ENCODE peak calls at places on chromosomes 5 and 9, in six cellular contexts. One of them, this sample, is unnamed.

GRCh38 chr5:42515504-42515903 is 92.3 kb downstream of the GHR start:
- DNase-seq in left lung: no peak
- DNase-seq in CD4-positive, alpha-beta T cell: no peak
- DNase-seq in dorsolateral prefrontal cortex: no peak
- DNase-seq in coronary artery: no peak
- DNase-seq in lower lobe of right lung: no peak
- DNase-seq in this sample: no peak

GRCh38 chr5:159010611-159011497 is 88.9 kb downstream of the EBF1 start:
- DNase-seq in coronary artery: no peak
- DNase-seq in lower lobe of right lung: no peak
- DNase-seq in dorsolateral prefrontal cortex: no peak
- DNase-seq in left lung: no peak
- DNase-seq in CD4-positive, alpha-beta T cell: no peak
- DNase-seq in this sample: no peak

GRCh38 chr5:61228691-61229280 is 66.5 kb upstream of the SMIM15 start:
- DNase-seq in left lung: no peak
- DNase-seq in lower lobe of right lung: no peak
- DNase-seq in CD4-positive, alpha-beta T cell: no peak
- DNase-seq in dorsolateral prefrontal cortex: peak
- DNase-seq in coronary artery: no peak
- DNase-seq in this sample: no peak

GRCh38 chr9:36392489-36392888 is 7.6 kb downstream of the RNF38 start:
- DNase-seq in left lung: no peak
- DNase-seq in dorsolateral prefrontal cortex: no peak
- DNase-seq in CD4-positive, alpha-beta T cell: no peak
- DNase-seq in coronary artery: no peak
- DNase-seq in lower lobe of right lung: no peak
- DNase-seq in this sample: no peak

GRCh38 chr5:133409210-133409674 is 203.1 kb downstream of the FSTL4 start:
- DNase-seq in coronary artery: peak
- DNase-seq in dorsolateral prefrontal cortex: no peak
- DNase-seq in lower lobe of right lung: no peak
- DNase-seq in CD4-positive, alpha-beta T cell: no peak
- DNase-seq in left lung: no peak
- DNase-seq in this sample: no peak

GRCh38 chr5:39187873-39188731 is 31.3 kb downstream of the FYB1 start:
- DNase-seq in dorsolateral prefrontal cortex: no peak
- DNase-seq in coronary artery: no peak
- DNase-seq in lower lobe of right lung: no peak
- DNase-seq in left lung: no peak
- DNase-seq in CD4-positive, alpha-beta T cell: no peak
- DNase-seq in this sample: no peak

GRCh38 chr5:106314221-106314824 is 1356.4 kb downstream of the EFNA5 start:
- DNase-seq in coronary artery: no peak
- DNase-seq in dorsolateral prefrontal cortex: no peak
- DNase-seq in lower lobe of right lung: no peak
- DNase-seq in left lung: no peak
- DNase-seq in CD4-positive, alpha-beta T cell: no peak
- DNase-seq in this sample: no peak

GRCh38 chr9:31612336-31613030 is 772.0 kb upstream of the ACO1 start:
- DNase-seq in coronary artery: no peak
- DNase-seq in dorsolateral prefrontal cortex: no peak
- DNase-seq in lower lobe of right lung: no peak
- DNase-seq in CD4-positive, alpha-beta T cell: no peak
- DNase-seq in left lung: no peak
- DNase-seq in this sample: no peak

GRCh38 chr5:73899055-73899454 is 273.1 kb downstream of the ARHGEF28 start:
- DNase-seq in dorsolateral prefrontal cortex: no peak
- DNase-seq in coronary artery: no peak
- DNase-seq in CD4-positive, alpha-beta T cell: no peak
- DNase-seq in left lung: no peak
- DNase-seq in lower lobe of right lung: no peak
- DNase-seq in this sample: no peak

GRCh38 chr5:138725885-138726457 is 27.3 kb upstream of the CTNNA1 start:
- DNase-seq in CD4-positive, alpha-beta T cell: no peak
- DNase-seq in coronary artery: no peak
- DNase-seq in left lung: no peak
- DNase-seq in dorsolateral prefrontal cortex: peak
- DNase-seq in lower lobe of right lung: no peak
- DNase-seq in this sample: no peak

GRCh38 chr9:33452828-33453271 is 5.5 kb upstream of the AQP3 start:
- DNase-seq in dorsolateral prefrontal cortex: peak
- DNase-seq in coronary artery: no peak
- DNase-seq in CD4-positive, alpha-beta T cell: no peak
- DNase-seq in lower lobe of right lung: peak
- DNase-seq in left lung: peak
- DNase-seq in this sample: peak

GRCh38 chr5:93599427-93600146 is 16.6 kb downstream of the NR2F1 start:
- DNase-seq in dorsolateral prefrontal cortex: no peak
- DNase-seq in left lung: no peak
- DNase-seq in CD4-positive, alpha-beta T cell: no peak
- DNase-seq in coronary artery: no peak
- DNase-seq in lower lobe of right lung: no peak
- DNase-seq in this sample: no peak

GRCh38 chr5:59656351-59657254 is 236.9 kb downstream of the PDE4D start:
- DNase-seq in left lung: no peak
- DNase-seq in dorsolateral prefrontal cortex: no peak
- DNase-seq in CD4-positive, alpha-beta T cell: no peak
- DNase-seq in lower lobe of right lung: no peak
- DNase-seq in coronary artery: no peak
- DNase-seq in this sample: no peak

GRCh38 chr9:69086769-69087168 is 51.2 kb downstream of the FXN start:
- DNase-seq in coronary artery: no peak
- DNase-seq in left lung: no peak
- DNase-seq in CD4-positive, alpha-beta T cell: no peak
- DNase-seq in dorsolateral prefrontal cortex: no peak
- DNase-seq in lower lobe of right lung: no peak
- DNase-seq in this sample: no peak

GRCh38 chr9:79880626-79881025 is 308.9 kb downstream of the TLE4 start:
- DNase-seq in dorsolateral prefrontal cortex: no peak
- DNase-seq in CD4-positive, alpha-beta T cell: no peak
- DNase-seq in left lung: no peak
- DNase-seq in lower lobe of right lung: no peak
- DNase-seq in coronary artery: no peak
- DNase-seq in this sample: no peak

GRCh38 chr5:125323613-125324012 is 577.2 kb upstream of the ZNF608 start:
- DNase-seq in lower lobe of right lung: no peak
- DNase-seq in CD4-positive, alpha-beta T cell: no peak
- DNase-seq in left lung: no peak
- DNase-seq in coronary artery: no peak
- DNase-seq in dorsolateral prefrontal cortex: no peak
- DNase-seq in this sample: no peak

GRCh38 chr9:80881946-80882345 is 807.4 kb downstream of the TLE1 start:
- DNase-seq in dorsolateral prefrontal cortex: no peak
- DNase-seq in left lung: no peak
- DNase-seq in CD4-positive, alpha-beta T cell: no peak
- DNase-seq in lower lobe of right lung: no peak
- DNase-seq in coronary artery: no peak
- DNase-seq in this sample: no peak

GRCh38 chr5:157476699-157477408 is 16.8 kb downstream of the NIPAL4 start:
- DNase-seq in CD4-positive, alpha-beta T cell: no peak
- DNase-seq in coronary artery: no peak
- DNase-seq in lower lobe of right lung: no peak
- DNase-seq in left lung: no peak
- DNase-seq in dorsolateral prefrontal cortex: no peak
- DNase-seq in this sample: peak

GRCh38 chr9:105359899-105360298 is 87.9 kb upstream of the FSD1L start:
- DNase-seq in CD4-positive, alpha-beta T cell: no peak
- DNase-seq in lower lobe of right lung: no peak
- DNase-seq in coronary artery: no peak
- DNase-seq in left lung: no peak
- DNase-seq in dorsolateral prefrontal cortex: no peak
- DNase-seq in this sample: no peak

GRCh38 chr5:76104027-76104426 is 20.8 kb downstream of the SV2C start:
- DNase-seq in left lung: no peak
- DNase-seq in dorsolateral prefrontal cortex: no peak
- DNase-seq in lower lobe of right lung: no peak
- DNase-seq in coronary artery: no peak
- DNase-seq in CD4-positive, alpha-beta T cell: no peak
- DNase-seq in this sample: peak

GRCh38 chr5:62689599-62690368 is 111.2 kb downstream of the LRRC70 start:
- DNase-seq in CD4-positive, alpha-beta T cell: no peak
- DNase-seq in coronary artery: no peak
- DNase-seq in dorsolateral prefrontal cortex: no peak
- DNase-seq in left lung: no peak
- DNase-seq in lower lobe of right lung: no peak
- DNase-seq in this sample: no peak

GRCh38 chr9:70003786-70004185 is 39.9 kb upstream of the MAMDC2 start:
- DNase-seq in dorsolateral prefrontal cortex: no peak
- DNase-seq in left lung: no peak
- DNase-seq in lower lobe of right lung: no peak
- DNase-seq in CD4-positive, alpha-beta T cell: no peak
- DNase-seq in coronary artery: no peak
- DNase-seq in this sample: no peak

GRCh38 chr9:126519660-126520425 is 93.9 kb upstream of the LMX1B start:
- DNase-seq in coronary artery: no peak
- DNase-seq in lower lobe of right lung: peak
- DNase-seq in CD4-positive, alpha-beta T cell: no peak
- DNase-seq in left lung: no peak
- DNase-seq in dorsolateral prefrontal cortex: no peak
- DNase-seq in this sample: no peak

GRCh38 chr9:132857601-132858342 is 20.3 kb downstream of the AK8 start:
- DNase-seq in CD4-positive, alpha-beta T cell: no peak
- DNase-seq in lower lobe of right lung: no peak
- DNase-seq in coronary artery: no peak
- DNase-seq in left lung: no peak
- DNase-seq in dorsolateral prefrontal cortex: no peak
- DNase-seq in this sample: no peak
- TF ChIP-seq CTCF in CD4-positive, alpha-beta T cell: no peak
- TF ChIP-seq CTCF in lower lobe of right lung: no peak
- TF ChIP-seq CTCF in coronary artery: no peak
- TF ChIP-seq CTCF in left lung: no peak
- TF ChIP-seq CTCF in dorsolateral prefrontal cortex: no peak
- TF ChIP-seq CTCF in this sample: no peak

GRCh38 chr5:67350600-67351315 is 154.2 kb upstream of the CD180 start:
- DNase-seq in CD4-positive, alpha-beta T cell: no peak
- DNase-seq in dorsolateral prefrontal cortex: no peak
- DNase-seq in left lung: no peak
- DNase-seq in coronary artery: no peak
- DNase-seq in lower lobe of right lung: no peak
- DNase-seq in this sample: no peak

GRCh38 chr5:67346611-67347010 is 150.0 kb upstream of the CD180 start:
- DNase-seq in CD4-positive, alpha-beta T cell: no peak
- DNase-seq in dorsolateral prefrontal cortex: no peak
- DNase-seq in lower lobe of right lung: no peak
- DNase-seq in left lung: no peak
- DNase-seq in coronary artery: no peak
- DNase-seq in this sample: no peak

GRCh38 chr5:67347821-67348220 is 151.2 kb upstream of the CD180 start:
- DNase-seq in dorsolateral prefrontal cortex: no peak
- DNase-seq in CD4-positive, alpha-beta T cell: no peak
- DNase-seq in lower lobe of right lung: no peak
- DNase-seq in left lung: no peak
- DNase-seq in coronary artery: no peak
- DNase-seq in this sample: no peak

GRCh38 chr5:67353500-67353931 is 156.9 kb upstream of the CD180 start:
- DNase-seq in dorsolateral prefrontal cortex: no peak
- DNase-seq in lower lobe of right lung: no peak
- DNase-seq in CD4-positive, alpha-beta T cell: no peak
- DNase-seq in left lung: no peak
- DNase-seq in coronary artery: no peak
- DNase-seq in this sample: no peak

DNA sequence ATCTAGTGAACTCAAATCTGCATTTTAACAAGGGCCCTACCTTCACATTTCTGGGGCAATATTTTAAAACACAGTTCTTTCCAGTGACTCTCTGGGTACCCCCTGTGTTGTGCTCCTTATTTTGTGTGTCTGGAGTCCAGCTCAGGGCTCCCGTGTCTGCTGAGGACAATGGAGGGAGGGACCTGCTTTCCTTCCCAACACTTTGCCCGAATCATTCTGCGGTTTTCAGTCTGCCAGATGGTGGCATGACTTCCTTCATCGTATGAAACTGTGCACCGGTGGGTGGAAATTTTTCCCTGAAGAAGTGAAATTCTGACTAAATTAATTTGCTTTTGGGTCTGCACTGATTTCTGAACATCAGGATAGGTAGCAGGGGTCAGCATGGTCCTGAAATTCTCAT is 153.6 kb upstream of the CD180 start:
- DNase-seq in CD4-positive, alpha-beta T cell: no peak
- DNase-seq in lower lobe of right lung: no peak
- DNase-seq in left lung: no peak
- DNase-seq in coronary artery: no peak
- DNase-seq in dorsolateral prefrontal cortex: no peak
- DNase-seq in this sample: no peak
- H3K27ac ChIP-seq in CD4-positive, alpha-beta T cell: no peak
- H3K27ac ChIP-seq in lower lobe of right lung: peak
- H3K27ac ChIP-seq in left lung: no peak
- H3K27ac ChIP-seq in coronary artery: no peak
- H3K27ac ChIP-seq in dorsolateral prefrontal cortex: peak
- H3K27ac ChIP-seq in this sample: no peak

DNA sequence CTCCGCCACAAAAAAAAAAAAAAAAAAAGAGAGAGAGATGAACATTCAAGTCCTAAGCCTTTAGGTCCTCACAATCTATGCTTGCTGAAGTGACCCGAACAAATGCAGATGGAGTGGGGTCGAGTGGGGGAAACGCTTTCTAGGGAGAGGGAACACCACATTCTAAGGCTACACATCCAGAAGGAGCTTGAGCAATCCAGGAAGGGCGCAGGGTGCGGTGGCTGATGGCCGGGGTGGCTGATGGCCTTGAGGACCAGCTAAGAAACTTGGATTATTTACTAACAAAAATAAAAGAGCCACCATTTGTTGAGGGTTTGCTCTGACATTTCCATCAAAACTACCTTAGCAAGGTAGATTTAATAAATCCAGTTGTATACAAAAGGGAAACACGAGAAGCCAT is 764 bp upstream of the BNIP1 start:
- DNase-seq in lower lobe of right lung: no peak
- DNase-seq in dorsolateral prefrontal cortex: no peak
- DNase-seq in coronary artery: no peak
- DNase-seq in CD4-positive, alpha-beta T cell: no peak
- DNase-seq in left lung: no peak
- DNase-seq in this sample: no peak
- TF ChIP-seq CTCF in lower lobe of right lung: no peak
- TF ChIP-seq CTCF in dorsolateral prefrontal cortex: no peak
- TF ChIP-seq CTCF in coronary artery: no peak
- TF ChIP-seq CTCF in CD4-positive, alpha-beta T cell: no peak
- TF ChIP-seq CTCF in left lung: no peak
- TF ChIP-seq CTCF in this sample: no peak

GRCh38 chr5:149383399-149383798 is 4.3 kb upstream of the IL17B start:
- DNase-seq in left lung: peak
- DNase-seq in CD4-positive, alpha-beta T cell: no peak
- DNase-seq in coronary artery: peak
- DNase-seq in lower lobe of right lung: no peak
- DNase-seq in dorsolateral prefrontal cortex: no peak
- DNase-seq in this sample: no peak
- H3K27ac ChIP-seq in left lung: peak
- H3K27ac ChIP-seq in CD4-positive, alpha-beta T cell: no peak
- H3K27ac ChIP-seq in coronary artery: peak
- H3K27ac ChIP-seq in lower lobe of right lung: peak
- H3K27ac ChIP-seq in dorsolateral prefrontal cortex: no peak
- H3K27ac ChIP-seq in this sample: peak

DNA sequence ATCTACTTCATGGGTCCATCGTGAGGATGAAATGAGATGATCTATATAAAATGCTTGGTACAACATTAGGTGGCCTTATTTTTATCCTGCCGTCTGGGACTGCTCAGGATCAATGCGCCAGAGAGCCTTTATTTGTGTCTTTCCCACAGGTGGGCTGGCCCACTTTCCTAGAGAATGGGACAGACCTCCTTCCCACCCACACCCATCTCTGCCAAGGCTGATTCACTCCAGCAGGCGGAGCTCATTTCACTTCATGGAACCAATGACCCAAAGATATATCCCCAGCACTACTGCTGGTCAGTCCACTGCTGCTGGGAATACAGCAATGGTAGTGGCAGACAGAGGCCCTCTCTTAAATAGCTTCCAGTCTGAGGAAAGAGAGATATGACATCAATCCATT is 35.7 kb downstream of the TGFBI start:
- DNase-seq in CD4-positive, alpha-beta T cell: no peak
- DNase-seq in lower lobe of right lung: no peak
- DNase-seq in dorsolateral prefrontal cortex: no peak
- DNase-seq in coronary artery: peak
- DNase-seq in left lung: no peak
- DNase-seq in this sample: no peak
- TF ChIP-seq CTCF in CD4-positive, alpha-beta T cell: no peak
- TF ChIP-seq CTCF in lower lobe of right lung: peak
- TF ChIP-seq CTCF in dorsolateral prefrontal cortex: no peak
- TF ChIP-seq CTCF in coronary artery: no peak
- TF ChIP-seq CTCF in left lung: no peak
- TF ChIP-seq CTCF in this sample: peak